ENCODE peak calls at places on chromosomes 12 and 14, in seven cellular contexts. One of them, this sample, is unnamed.

GRCh38 chr12:79782197-79782890 is 91.6 kb upstream of the PAWR start:
- DNase-seq in NCI-H524: no peak
- DNase-seq in IMR-90: peak; percentile 72
- DNase-seq in neural crest cell: no peak
- DNase-seq in HTR-8/SVneo: no peak
- DNase-seq in HT1080: peak; percentile 17
- DNase-seq in NAMALWA: no peak
- DNase-seq in this sample: no peak

GRCh38 chr12:105018761-105019160 is 32.6 kb downstream of the NOPCHAP1 start:
- DNase-seq in HT1080: no peak
- DNase-seq in neural crest cell: no peak
- DNase-seq in IMR-90: no peak
- DNase-seq in NAMALWA: no peak
- DNase-seq in NCI-H524: peak; percentile 88
- DNase-seq in HTR-8/SVneo: no peak
- DNase-seq in this sample: no peak

GRCh38 chr12:49133014-49133413 is 1.8 kb upstream of the TUBA1B start:
- DNase-seq in neural crest cell: no peak
- DNase-seq in NCI-H524: peak; percentile 15
- DNase-seq in HTR-8/SVneo: no peak
- DNase-seq in NAMALWA: peak; percentile 40
- DNase-seq in IMR-90: no peak
- DNase-seq in HT1080: no peak
- DNase-seq in this sample: no peak

GRCh38 chr12:105409881-105410471 is 79.5 kb downstream of the C12orf75 start:
- DNase-seq in neural crest cell: no peak
- DNase-seq in HTR-8/SVneo: peak; percentile 25
- DNase-seq in IMR-90: no peak
- DNase-seq in HT1080: peak; percentile 46
- DNase-seq in NAMALWA: no peak
- DNase-seq in NCI-H524: peak; percentile 78
- DNase-seq in this sample: peak; percentile 68

GRCh38 chr12:68904351-68904982 is 28.5 kb downstream of the CPM start:
- DNase-seq in IMR-90: peak; percentile 10
- DNase-seq in HTR-8/SVneo: no peak
- DNase-seq in neural crest cell: no peak
- DNase-seq in NCI-H524: no peak
- DNase-seq in HT1080: no peak
- DNase-seq in NAMALWA: no peak
- DNase-seq in this sample: no peak

GRCh38 chr14:71466942-71467341 is 465.3 kb upstream of the RGS6 start:
- DNase-seq in HT1080: no peak
- DNase-seq in NCI-H524: no peak
- DNase-seq in HTR-8/SVneo: no peak
- DNase-seq in neural crest cell: no peak
- DNase-seq in NAMALWA: no peak
- DNase-seq in IMR-90: no peak
- DNase-seq in this sample: no peak

GRCh38 chr14:104115691-104116543 is 22.5 kb upstream of the KIF26A start:
- DNase-seq in HTR-8/SVneo: no peak
- DNase-seq in IMR-90: no peak
- DNase-seq in HT1080: no peak
- DNase-seq in NAMALWA: no peak
- DNase-seq in NCI-H524: no peak
- DNase-seq in neural crest cell: no peak
- DNase-seq in this sample: peak; percentile 27

GRCh38 chr12:86741531-86741930 is 485.3 kb upstream of the MGAT4C start:
- DNase-seq in NAMALWA: no peak
- DNase-seq in HTR-8/SVneo: no peak
- DNase-seq in IMR-90: peak; percentile 4
- DNase-seq in neural crest cell: no peak
- DNase-seq in HT1080: no peak
- DNase-seq in NCI-H524: no peak
- DNase-seq in this sample: no peak

GRCh38 chr12:99111600-99111999 is 466.5 kb downstream of the APAF1 start:
- DNase-seq in HT1080: no peak
- DNase-seq in IMR-90: no peak
- DNase-seq in NCI-H524: peak; percentile 87
- DNase-seq in HTR-8/SVneo: no peak
- DNase-seq in NAMALWA: no peak
- DNase-seq in neural crest cell: no peak
- DNase-seq in this sample: no peak

GRCh38 chr12:22312336-22312735 is 22.2 kb downstream of the ST8SIA1 start:
- DNase-seq in HT1080: peak; percentile 87
- DNase-seq in NCI-H524: no peak
- DNase-seq in NAMALWA: no peak
- DNase-seq in HTR-8/SVneo: no peak
- DNase-seq in IMR-90: peak; percentile 54
- DNase-seq in neural crest cell: no peak
- DNase-seq in this sample: peak; percentile 68

GRCh38 chr12:71315328-71315960 is 124.2 kb upstream of the LGR5 start:
- DNase-seq in neural crest cell: no peak
- DNase-seq in NCI-H524: no peak
- DNase-seq in IMR-90: no peak
- DNase-seq in HT1080: no peak
- DNase-seq in HTR-8/SVneo: no peak
- DNase-seq in NAMALWA: no peak
- DNase-seq in this sample: no peak

GRCh38 chr14:61051046-61051445 is 70.0 kb downstream of the SLC38A6 start:
- DNase-seq in neural crest cell: no peak
- DNase-seq in NCI-H524: no peak
- DNase-seq in HT1080: no peak
- DNase-seq in NAMALWA: no peak
- DNase-seq in HTR-8/SVneo: no peak
- DNase-seq in IMR-90: peak; percentile 10
- DNase-seq in this sample: peak; percentile 58

GRCh38 chr12:52256165-52256935 is 18.1 kb upstream of the KRT86 start:
- DNase-seq in neural crest cell: no peak
- DNase-seq in NCI-H524: peak; percentile 50
- DNase-seq in NAMALWA: no peak
- DNase-seq in HTR-8/SVneo: no peak
- DNase-seq in IMR-90: no peak
- DNase-seq in HT1080: no peak
- DNase-seq in this sample: no peak

GRCh38 chr12:6957741-6958608 is 6.8 kb downstream of the PTPN6 start:
- DNase-seq in NCI-H524: no peak
- DNase-seq in neural crest cell: no peak
- DNase-seq in HT1080: no peak
- DNase-seq in HTR-8/SVneo: no peak
- DNase-seq in IMR-90: no peak
- DNase-seq in NAMALWA: no peak
- DNase-seq in this sample: peak; percentile 38

GRCh38 chr14:103401223-103402214 is 16.3 kb downstream of the MARK3 start:
- DNase-seq in IMR-90: peak; percentile 87
- DNase-seq in HT1080: peak; percentile 78
- DNase-seq in HTR-8/SVneo: no peak
- DNase-seq in neural crest cell: no peak
- DNase-seq in NCI-H524: no peak
- DNase-seq in NAMALWA: no peak
- DNase-seq in this sample: no peak

GRCh38 chr14:20714593-20715250 is 26.2 kb downstream of the ANG start:
- DNase-seq in NAMALWA: no peak
- DNase-seq in HT1080: peak; percentile 54
- DNase-seq in NCI-H524: no peak
- DNase-seq in IMR-90: peak; percentile 34
- DNase-seq in HTR-8/SVneo: no peak
- DNase-seq in neural crest cell: no peak
- DNase-seq in this sample: peak; percentile 87

GRCh38 chr12:50740307-50740706 is 23.6 kb upstream of the ATF1 start:
- DNase-seq in HTR-8/SVneo: no peak
- DNase-seq in NAMALWA: no peak
- DNase-seq in neural crest cell: no peak
- DNase-seq in NCI-H524: no peak
- DNase-seq in HT1080: peak; percentile 71
- DNase-seq in IMR-90: no peak
- DNase-seq in this sample: no peak

GRCh38 chr12:72281145-72281544 is 9.0 kb downstream of the TRHDE start:
- DNase-seq in IMR-90: peak; percentile 86
- DNase-seq in neural crest cell: no peak
- DNase-seq in HT1080: peak; percentile 45
- DNase-seq in NCI-H524: no peak
- DNase-seq in HTR-8/SVneo: no peak
- DNase-seq in NAMALWA: no peak
- DNase-seq in this sample: no peak

GRCh38 chr12:5505116-5505515 is 73.2 kb downstream of the NTF3 start:
- DNase-seq in NAMALWA: no peak
- DNase-seq in IMR-90: no peak
- DNase-seq in HTR-8/SVneo: no peak
- DNase-seq in neural crest cell: no peak
- DNase-seq in HT1080: no peak
- DNase-seq in NCI-H524: no peak
- DNase-seq in this sample: no peak

GRCh38 chr12:51763743-51764142 is 84.8 kb downstream of the FIGNL2 start:
- DNase-seq in HT1080: no peak
- DNase-seq in HTR-8/SVneo: no peak
- DNase-seq in neural crest cell: no peak
- DNase-seq in IMR-90: no peak
- DNase-seq in NAMALWA: no peak
- DNase-seq in NCI-H524: no peak
- DNase-seq in this sample: no peak

GRCh38 chr12:49867580-49868341 is 24.9 kb upstream of the BCDIN3D start:
- DNase-seq in IMR-90: no peak
- DNase-seq in neural crest cell: no peak
- DNase-seq in HTR-8/SVneo: no peak
- DNase-seq in HT1080: no peak
- DNase-seq in NCI-H524: no peak
- DNase-seq in NAMALWA: no peak
- DNase-seq in this sample: no peak

GRCh38 chr12:109582636-109583035 is 9.0 kb downstream of the MVK start:
- DNase-seq in IMR-90: no peak
- DNase-seq in NCI-H524: peak; percentile 35
- DNase-seq in HTR-8/SVneo: no peak
- DNase-seq in neural crest cell: no peak
- DNase-seq in NAMALWA: no peak
- DNase-seq in HT1080: peak; percentile 17
- DNase-seq in this sample: peak; percentile 67

GRCh38 chr14:61561657-61562276 is 133.5 kb upstream of the HIF1A start:
- DNase-seq in HTR-8/SVneo: peak; percentile 99
- DNase-seq in HT1080: peak; percentile 100
- DNase-seq in IMR-90: peak; percentile 99
- DNase-seq in neural crest cell: no peak
- DNase-seq in NCI-H524: no peak
- DNase-seq in NAMALWA: no peak
- DNase-seq in this sample: peak; percentile 57

GRCh38 chr12:77058740-77059139 is 6.6 kb downstream of the E2F7 start:
- DNase-seq in HT1080: peak; percentile 36
- DNase-seq in HTR-8/SVneo: no peak
- DNase-seq in IMR-90: peak; percentile 26
- DNase-seq in neural crest cell: no peak
- DNase-seq in NCI-H524: no peak
- DNase-seq in NAMALWA: no peak
- DNase-seq in this sample: no peak

GRCh38 chr12:68912916-68913315 is 20.1 kb downstream of the CPM start:
- DNase-seq in NAMALWA: no peak
- DNase-seq in HTR-8/SVneo: no peak
- DNase-seq in IMR-90: no peak
- DNase-seq in HT1080: no peak
- DNase-seq in neural crest cell: no peak
- DNase-seq in NCI-H524: no peak
- DNase-seq in this sample: no peak

GRCh38 chr12:112468041-112468440 is 49.3 kb downstream of the PTPN11 start:
- DNase-seq in IMR-90: no peak
- DNase-seq in NAMALWA: no peak
- DNase-seq in neural crest cell: no peak
- DNase-seq in NCI-H524: no peak
- DNase-seq in HT1080: no peak
- DNase-seq in HTR-8/SVneo: no peak
- DNase-seq in this sample: no peak

This sample was measured in Right ventricle myocardium superior.